ENCODE peak calls at places on chromosomes 7 and 10, in ten cellular contexts. One of them, this sample, is unnamed.

GRCh38 chr7:5077740-5078139 is 32.1 kb downstream of the RBAK start:
- DNase-seq in fibroblast of the aortic adventitia: peak
- DNase-seq in CD8-positive, alpha-beta T cell: no peak
- DNase-seq in psoas muscle: no peak
- DNase-seq in stomach: no peak
- DNase-seq in A549: peak
- DNase-seq in fibroblast of pulmonary artery: no peak
- DNase-seq in GM12864: no peak
- DNase-seq in IMR-90: peak
- DNase-seq in uterus: no peak
- DNase-seq in this sample: no peak

GRCh38 chr10:105797234-105797890 is 1156.3 kb downstream of the SORCS3 start:
- DNase-seq in A549: peak
- DNase-seq in IMR-90: no peak
- DNase-seq in uterus: no peak
- DNase-seq in fibroblast of pulmonary artery: peak
- DNase-seq in GM12864: no peak
- DNase-seq in stomach: no peak
- DNase-seq in psoas muscle: no peak
- DNase-seq in CD8-positive, alpha-beta T cell: no peak
- DNase-seq in fibroblast of the aortic adventitia: no peak
- DNase-seq in this sample: peak

GRCh38 chr7:988426-988911 is 5.5 kb downstream of the CYP2W1 start:
- DNase-seq in stomach: peak
- DNase-seq in uterus: no peak
- DNase-seq in CD8-positive, alpha-beta T cell: no peak
- DNase-seq in A549: no peak
- DNase-seq in psoas muscle: no peak
- DNase-seq in fibroblast of the aortic adventitia: no peak
- DNase-seq in IMR-90: no peak
- DNase-seq in fibroblast of pulmonary artery: peak
- DNase-seq in GM12864: no peak
- DNase-seq in this sample: no peak

GRCh38 chr7:39480901-39481300 is 85.3 kb upstream of the YAE1 start:
- DNase-seq in fibroblast of the aortic adventitia: no peak
- DNase-seq in A549: no peak
- DNase-seq in IMR-90: no peak
- DNase-seq in CD8-positive, alpha-beta T cell: no peak
- DNase-seq in fibroblast of pulmonary artery: no peak
- DNase-seq in stomach: no peak
- DNase-seq in GM12864: no peak
- DNase-seq in uterus: no peak
- DNase-seq in psoas muscle: no peak
- DNase-seq in this sample: no peak

GRCh38 chr7:107891619-107892366 is 810 bp downstream of the DLD start:
- DNase-seq in GM12864: no peak
- DNase-seq in CD8-positive, alpha-beta T cell: no peak
- DNase-seq in fibroblast of pulmonary artery: peak
- DNase-seq in uterus: no peak
- DNase-seq in fibroblast of the aortic adventitia: peak
- DNase-seq in IMR-90: peak
- DNase-seq in psoas muscle: no peak
- DNase-seq in A549: peak
- DNase-seq in stomach: no peak
- DNase-seq in this sample: peak

GRCh38 chr10:29667191-29667590 is 32.4 kb upstream of the SVIL start:
- DNase-seq in fibroblast of pulmonary artery: no peak
- DNase-seq in stomach: no peak
- DNase-seq in uterus: no peak
- DNase-seq in A549: no peak
- DNase-seq in IMR-90: no peak
- DNase-seq in CD8-positive, alpha-beta T cell: no peak
- DNase-seq in psoas muscle: no peak
- DNase-seq in GM12864: no peak
- DNase-seq in fibroblast of the aortic adventitia: no peak
- DNase-seq in this sample: no peak

GRCh38 chr10:23419201-23419600 is 19.7 kb upstream of the OTUD1 start:
- DNase-seq in stomach: no peak
- DNase-seq in fibroblast of pulmonary artery: no peak
- DNase-seq in psoas muscle: no peak
- DNase-seq in IMR-90: no peak
- DNase-seq in fibroblast of the aortic adventitia: no peak
- DNase-seq in CD8-positive, alpha-beta T cell: no peak
- DNase-seq in GM12864: no peak
- DNase-seq in uterus: no peak
- DNase-seq in A549: no peak
- DNase-seq in this sample: no peak

GRCh38 chr7:28662236-28662635 is 249.9 kb downstream of the CREB5 start:
- DNase-seq in CD8-positive, alpha-beta T cell: no peak
- DNase-seq in uterus: no peak
- DNase-seq in GM12864: no peak
- DNase-seq in A549: no peak
- DNase-seq in fibroblast of the aortic adventitia: no peak
- DNase-seq in psoas muscle: no peak
- DNase-seq in IMR-90: no peak
- DNase-seq in fibroblast of pulmonary artery: no peak
- DNase-seq in stomach: no peak
- DNase-seq in this sample: no peak

GRCh38 chr10:44009891-44010290 is 361.2 kb upstream of the ZNF32 start:
- DNase-seq in fibroblast of pulmonary artery: no peak
- DNase-seq in GM12864: no peak
- DNase-seq in IMR-90: no peak
- DNase-seq in A549: no peak
- DNase-seq in psoas muscle: no peak
- DNase-seq in CD8-positive, alpha-beta T cell: no peak
- DNase-seq in fibroblast of the aortic adventitia: no peak
- DNase-seq in uterus: no peak
- DNase-seq in stomach: no peak
- DNase-seq in this sample: no peak

GRCh38 chr7:126016722-126017121 is 1087.1 kb upstream of the POT1 start:
- DNase-seq in uterus: no peak
- DNase-seq in CD8-positive, alpha-beta T cell: no peak
- DNase-seq in fibroblast of pulmonary artery: no peak
- DNase-seq in fibroblast of the aortic adventitia: peak
- DNase-seq in stomach: no peak
- DNase-seq in A549: no peak
- DNase-seq in IMR-90: no peak
- DNase-seq in GM12864: no peak
- DNase-seq in psoas muscle: no peak
- DNase-seq in this sample: no peak

GRCh38 chr10:77771450-77771849 is 133.8 kb upstream of the KCNMA1 start:
- DNase-seq in fibroblast of pulmonary artery: no peak
- DNase-seq in IMR-90: no peak
- DNase-seq in GM12864: no peak
- DNase-seq in fibroblast of the aortic adventitia: no peak
- DNase-seq in stomach: no peak
- DNase-seq in A549: no peak
- DNase-seq in uterus: no peak
- DNase-seq in CD8-positive, alpha-beta T cell: no peak
- DNase-seq in psoas muscle: no peak
- DNase-seq in this sample: no peak

GRCh38 chr7:14936530-14936929 is 34.0 kb upstream of the DGKB start:
- DNase-seq in psoas muscle: peak
- DNase-seq in CD8-positive, alpha-beta T cell: no peak
- DNase-seq in uterus: peak
- DNase-seq in fibroblast of the aortic adventitia: peak
- DNase-seq in GM12864: no peak
- DNase-seq in fibroblast of pulmonary artery: peak
- DNase-seq in A549: peak
- DNase-seq in stomach: no peak
- DNase-seq in IMR-90: peak
- DNase-seq in this sample: peak

GRCh38 chr10:78556700-78557432 is 511.9 kb upstream of the ZMIZ1 start:
- DNase-seq in fibroblast of the aortic adventitia: no peak
- DNase-seq in uterus: no peak
- DNase-seq in GM12864: no peak
- DNase-seq in psoas muscle: no peak
- DNase-seq in A549: no peak
- DNase-seq in IMR-90: no peak
- DNase-seq in fibroblast of pulmonary artery: no peak
- DNase-seq in stomach: no peak
- DNase-seq in CD8-positive, alpha-beta T cell: no peak
- DNase-seq in this sample: no peak

GRCh38 chr10:21740989-21741388 is 207.0 kb downstream of the MLLT10 start:
- DNase-seq in stomach: no peak
- DNase-seq in uterus: no peak
- DNase-seq in A549: no peak
- DNase-seq in GM12864: no peak
- DNase-seq in fibroblast of the aortic adventitia: no peak
- DNase-seq in psoas muscle: no peak
- DNase-seq in fibroblast of pulmonary artery: no peak
- DNase-seq in IMR-90: no peak
- DNase-seq in CD8-positive, alpha-beta T cell: no peak
- DNase-seq in this sample: no peak

GRCh38 chr7:52269669-52270068 is 765.8 kb upstream of the POM121L12 start:
- DNase-seq in IMR-90: no peak
- DNase-seq in fibroblast of the aortic adventitia: no peak
- DNase-seq in psoas muscle: no peak
- DNase-seq in A549: no peak
- DNase-seq in fibroblast of pulmonary artery: no peak
- DNase-seq in GM12864: no peak
- DNase-seq in uterus: no peak
- DNase-seq in CD8-positive, alpha-beta T cell: no peak
- DNase-seq in stomach: no peak
- DNase-seq in this sample: no peak

GRCh38 chr10:17290226-17290625 is 62.2 kb downstream of the VIM start:
- DNase-seq in fibroblast of the aortic adventitia: peak
- DNase-seq in psoas muscle: no peak
- DNase-seq in stomach: no peak
- DNase-seq in CD8-positive, alpha-beta T cell: no peak
- DNase-seq in GM12864: no peak
- DNase-seq in A549: peak
- DNase-seq in fibroblast of pulmonary artery: peak
- DNase-seq in IMR-90: peak
- DNase-seq in uterus: no peak
- DNase-seq in this sample: peak
- TF ChIP-seq CTCF in fibroblast of the aortic adventitia: peak
- TF ChIP-seq CTCF in psoas muscle: peak
- TF ChIP-seq CTCF in stomach: no peak
- TF ChIP-seq CTCF in CD8-positive, alpha-beta T cell: no peak
- TF ChIP-seq CTCF in GM12864: peak
- TF ChIP-seq CTCF in A549: peak
- TF ChIP-seq CTCF in fibroblast of pulmonary artery: no peak
- TF ChIP-seq CTCF in IMR-90: peak
- TF ChIP-seq CTCF in uterus: no peak
- TF ChIP-seq CTCF in this sample: peak

GRCh38 chr10:70481831-70482530 is 3.4 kb downstream of the PALD1 start:
- DNase-seq in fibroblast of pulmonary artery: no peak
- DNase-seq in uterus: peak
- DNase-seq in CD8-positive, alpha-beta T cell: no peak
- DNase-seq in GM12864: no peak
- DNase-seq in fibroblast of the aortic adventitia: peak
- DNase-seq in A549: no peak
- DNase-seq in stomach: no peak
- DNase-seq in IMR-90: no peak
- DNase-seq in psoas muscle: peak
- DNase-seq in this sample: peak

GRCh38 chr10:70479626-70480253 is 1.2 kb downstream of the PALD1 start:
- DNase-seq in fibroblast of the aortic adventitia: no peak
- DNase-seq in CD8-positive, alpha-beta T cell: no peak
- DNase-seq in fibroblast of pulmonary artery: no peak
- DNase-seq in A549: no peak
- DNase-seq in GM12864: no peak
- DNase-seq in psoas muscle: peak
- DNase-seq in uterus: no peak
- DNase-seq in stomach: no peak
- DNase-seq in IMR-90: no peak
- DNase-seq in this sample: no peak

GRCh38 chr10:70479161-70479531 is 579 bp downstream of the PALD1 start:
- DNase-seq in A549: peak
- DNase-seq in GM12864: no peak
- DNase-seq in psoas muscle: no peak
- DNase-seq in stomach: no peak
- DNase-seq in CD8-positive, alpha-beta T cell: no peak
- DNase-seq in fibroblast of pulmonary artery: no peak
- DNase-seq in IMR-90: no peak
- DNase-seq in fibroblast of the aortic adventitia: no peak
- DNase-seq in uterus: no peak
- DNase-seq in this sample: no peak

GRCh38 chr10:70480254-70480861 is 1.8 kb downstream of the PALD1 start:
- DNase-seq in A549: no peak
- DNase-seq in fibroblast of pulmonary artery: no peak
- DNase-seq in IMR-90: no peak
- DNase-seq in fibroblast of the aortic adventitia: no peak
- DNase-seq in CD8-positive, alpha-beta T cell: no peak
- DNase-seq in stomach: no peak
- DNase-seq in GM12864: no peak
- DNase-seq in uterus: no peak
- DNase-seq in psoas muscle: peak
- DNase-seq in this sample: no peak

GRCh38 chr10:70481105-70481504 is 2.5 kb downstream of the PALD1 start:
- DNase-seq in fibroblast of the aortic adventitia: no peak
- DNase-seq in fibroblast of pulmonary artery: no peak
- DNase-seq in uterus: no peak
- DNase-seq in GM12864: no peak
- DNase-seq in stomach: no peak
- DNase-seq in psoas muscle: no peak
- DNase-seq in CD8-positive, alpha-beta T cell: no peak
- DNase-seq in IMR-90: no peak
- DNase-seq in A549: no peak
- DNase-seq in this sample: no peak
- H3K4me3 ChIP-seq in fibroblast of the aortic adventitia: no peak
- H3K4me3 ChIP-seq in fibroblast of pulmonary artery: no peak
- H3K4me3 ChIP-seq in uterus: no peak
- H3K4me3 ChIP-seq in GM12864: no peak
- H3K4me3 ChIP-seq in stomach: no peak
- H3K4me3 ChIP-seq in psoas muscle: no peak
- H3K4me3 ChIP-seq in CD8-positive, alpha-beta T cell: no peak
- H3K4me3 ChIP-seq in IMR-90: no peak
- H3K4me3 ChIP-seq in A549: no peak
- H3K4me3 ChIP-seq in this sample: no peak

GRCh38 chr7:24356758-24357386 is 72.9 kb downstream of the NPY start:
- DNase-seq in stomach: no peak
- DNase-seq in psoas muscle: no peak
- DNase-seq in CD8-positive, alpha-beta T cell: no peak
- DNase-seq in IMR-90: no peak
- DNase-seq in GM12864: no peak
- DNase-seq in uterus: no peak
- DNase-seq in fibroblast of pulmonary artery: no peak
- DNase-seq in fibroblast of the aortic adventitia: no peak
- DNase-seq in A549: no peak
- DNase-seq in this sample: no peak
- TF ChIP-seq CTCF in stomach: no peak
- TF ChIP-seq CTCF in psoas muscle: no peak
- TF ChIP-seq CTCF in CD8-positive, alpha-beta T cell: no peak
- TF ChIP-seq CTCF in IMR-90: no peak
- TF ChIP-seq CTCF in GM12864: no peak
- TF ChIP-seq CTCF in uterus: no peak
- TF ChIP-seq CTCF in fibroblast of pulmonary artery: no peak
- TF ChIP-seq CTCF in fibroblast of the aortic adventitia: no peak
- TF ChIP-seq CTCF in A549: no peak
- TF ChIP-seq CTCF in this sample: no peak

DNA sequence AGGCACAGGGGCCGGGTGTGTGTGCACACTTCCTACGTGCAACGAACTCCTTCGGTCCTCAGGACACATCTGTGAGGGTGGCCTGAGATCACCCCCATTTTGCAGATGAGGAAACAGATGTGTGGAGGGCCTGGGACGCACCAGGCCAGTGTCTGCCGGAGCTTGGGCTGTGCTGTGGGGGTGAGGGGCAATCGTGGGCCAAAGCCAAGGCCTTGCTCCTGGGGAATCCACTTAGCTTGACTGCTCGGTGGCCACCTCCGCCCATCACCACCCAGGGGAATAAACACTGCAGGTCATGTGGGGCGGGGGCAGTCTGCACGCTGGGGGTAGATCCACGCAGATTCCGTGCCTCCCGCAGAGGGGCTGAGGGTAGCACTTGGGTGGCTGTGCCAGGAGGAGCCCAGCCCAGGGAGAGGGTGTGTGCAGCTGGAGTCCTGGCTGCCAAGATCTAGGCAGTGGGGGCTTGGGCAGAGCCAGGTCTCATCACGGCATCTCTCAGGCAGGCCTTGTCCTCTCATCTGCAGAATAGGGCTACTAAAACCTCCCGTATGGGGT is 70.8 kb upstream of the EN2 start:
- DNase-seq in fibroblast of pulmonary artery: no peak
- DNase-seq in psoas muscle: no peak
- DNase-seq in A549: no peak
- DNase-seq in stomach: no peak
- DNase-seq in fibroblast of the aortic adventitia: no peak
- DNase-seq in IMR-90: no peak
- DNase-seq in uterus: no peak
- DNase-seq in GM12864: no peak
- DNase-seq in CD8-positive, alpha-beta T cell: no peak
- DNase-seq in this sample: no peak
- H3K4me3 ChIP-seq in fibroblast of pulmonary artery: no peak
- H3K4me3 ChIP-seq in psoas muscle: no peak
- H3K4me3 ChIP-seq in A549: no peak
- H3K4me3 ChIP-seq in stomach: no peak
- H3K4me3 ChIP-seq in fibroblast of the aortic adventitia: no peak
- H3K4me3 ChIP-seq in IMR-90: no peak
- H3K4me3 ChIP-seq in uterus: no peak
- H3K4me3 ChIP-seq in GM12864: no peak
- H3K4me3 ChIP-seq in CD8-positive, alpha-beta T cell: no peak
- H3K4me3 ChIP-seq in this sample: no peak

This sample was measured in fibroblast of villous mesenchyme.